ENCODE peak calls at places on chromosomes 2 and 18, in five cellular contexts. K is HCT116, G is stomach, Q is heart left ventricle, M is spleen. F is an unnamed sample.

GRCh38 chr2:47076586-47077441 is 78.3 kb downstream of the STPG4 start:
- DNase-seq in K (peak), G (no peak), Q (no peak), M (no peak), F (peak)

GRCh38 chr2:212237350-212238095 is 301.1 kb downstream of the ERBB4 start:
- DNase-seq in K (no peak), G (no peak), Q (peak), M (peak), F (no peak)

GRCh38 chr2:191656389-191656788 is 21.5 kb upstream of the NABP1 start:
- DNase-seq in K (no peak), G (no peak), Q (no peak), M (no peak), F (no peak)

GRCh38 chr18:65592419-65592818 is 158.4 kb upstream of the CDH7 start:
- DNase-seq in K (no peak), G (no peak), Q (no peak), M (no peak), F (no peak)

GRCh38 chr2:26767129-26767528 is 3.0 kb downstream of the SLC35F6 start:
- DNase-seq in K (no peak), G (no peak), Q (no peak), M (no peak), F (no peak)

GRCh38 chr18:25058520-25058919 is 293.4 kb downstream of the ZNF521 start:
- DNase-seq in K (no peak), G (no peak), Q (no peak), M (no peak), F (no peak)

GRCh38 chr2:219155054-219155644 is 5.5 kb downstream of the NHEJ1 start:
- DNase-seq in K (peak), G (peak), Q (no peak), M (no peak), F (peak)

GRCh38 chr2:202377308-202377736 is 1.2 kb downstream of the BMPR2 start:
- DNase-seq in K (no peak), G (peak), Q (peak), M (peak), F (peak)

GRCh38 chr2:172783091-172783898 is 47.6 kb downstream of the RAPGEF4 start:
- DNase-seq in K (peak), G (no peak), Q (no peak), M (no peak), F (no peak)

GRCh38 chr2:61762292-61762691 is 91.6 kb downstream of the FAM161A start:
- DNase-seq in K (no peak), G (no peak), Q (no peak), M (no peak), F (no peak)

GRCh38 chr18:48813833-48814489 is 136.8 kb downstream of the SMAD7 start:
- DNase-seq in K (no peak), G (peak), Q (no peak), M (peak), F (no peak)

GRCh38 chr2:70116936-70117554 is 29.8 kb downstream of the PCBP1 start:
- DNase-seq in K (no peak), G (no peak), Q (no peak), M (no peak), F (no peak)

GRCh38 chr2:142315353-142315752 is 184.5 kb upstream of the LRP1B start:
- DNase-seq in K (no peak), G (no peak), Q (no peak), M (no peak), F (no peak)

GRCh38 chr2:95330939-95331338 is 33.8 kb downstream of the KCNIP3 start:
- DNase-seq in K (no peak), G (no peak), Q (peak), M (peak), F (no peak)

GRCh38 chr18:21930177-21930576 is 189.6 kb downstream of the MIB1 start:
- DNase-seq in K (no peak), G (no peak), Q (no peak), M (no peak), F (no peak)

GRCh38 chr2:121650554-121650930 is 1.3 kb upstream of the CLASP1 start:
- DNase-seq in K (no peak), G (no peak), Q (no peak), M (no peak), F (peak)

GRCh38 chr2:9703085-9703641 is 72.4 kb upstream of the YWHAQ start:
- DNase-seq in K (peak), G (no peak), Q (peak), M (no peak), F (peak)

GRCh38 chr2:161238559-161239415 is 69.4 kb upstream of the PSMD14 start:
- DNase-seq in K (no peak), G (peak), Q (peak), M (peak), F (peak)

GRCh38 chr2:238267884-238268680 is 20.3 kb downstream of the PER2 start:
- DNase-seq in K (no peak), G (no peak), Q (peak), M (no peak), F (no peak)

GRCh38 chr2:181885096-181885495 is 6.4 kb upstream of the ITPRID2 start:
- DNase-seq in K (no peak), G (no peak), Q (no peak), M (no peak), F (no peak)

DNA sequence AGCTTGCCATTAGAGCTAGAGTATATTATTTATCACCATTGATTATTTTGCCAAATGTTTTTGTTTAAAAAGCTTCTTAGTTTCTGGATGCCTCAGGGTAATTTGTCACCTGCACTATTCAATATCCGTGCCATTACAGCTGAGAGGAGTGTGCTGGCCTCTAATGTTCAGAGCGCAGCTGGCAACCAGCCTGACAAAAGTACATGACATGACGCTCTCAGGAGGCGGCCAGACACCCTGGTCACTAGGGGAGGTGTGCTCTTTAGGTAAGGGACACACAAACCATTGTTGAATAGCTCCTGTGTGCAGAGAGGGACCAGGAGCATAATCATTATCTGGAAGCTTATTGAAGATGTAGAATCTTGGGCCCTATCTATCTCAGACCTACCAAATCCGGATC is 20.3 kb downstream of the LIMS1 start:
- DNase-seq in K (no peak), G (no peak), Q (peak), M (no peak), F (peak)
- TF ChIP-seq POLR2A in K (no peak), G (no peak), Q (no peak), M (no peak), F (no peak)

GRCh38 chr2:235191933-235192332 is 240.1 kb downstream of the SH3BP4 start:
- DNase-seq in K (no peak), G (no peak), Q (no peak), M (no peak), F (no peak)
- H3K4me3 ChIP-seq in K (no peak), G (no peak), Q (no peak), M (no peak), F (no peak)

DNA sequence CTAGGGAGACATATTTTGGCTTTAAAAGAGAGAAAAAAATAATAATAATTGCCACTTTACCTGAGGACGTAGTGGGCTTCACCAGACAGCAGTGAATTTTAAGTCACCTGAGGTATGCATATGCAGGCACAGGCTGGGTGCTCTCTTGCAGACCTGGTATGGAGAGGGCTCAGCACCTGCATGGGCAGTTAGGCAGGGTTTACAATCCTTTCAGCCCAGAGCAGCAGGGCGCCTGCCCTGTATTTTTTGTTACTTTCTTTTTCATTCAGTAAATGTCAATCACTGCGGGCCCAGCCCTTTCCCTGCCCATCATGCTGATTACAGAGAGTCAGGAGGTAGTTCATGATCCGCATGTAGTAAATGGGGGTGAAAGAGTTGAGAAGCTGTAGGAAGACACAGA is 147.0 kb upstream of the ALPP start:
- DNase-seq in K (no peak), G (no peak), Q (no peak), M (no peak), F (no peak)
- TF ChIP-seq POLR2A in K (no peak), G (no peak), Q (no peak), M (no peak), F (no peak)

GRCh38 chr18:70290482-70291294 is 1.8 kb downstream of the SOCS6 start:
- DNase-seq in K (no peak), G (no peak), Q (no peak), M (no peak), F (no peak)
- H3K4me3 ChIP-seq in K (peak), G (peak), Q (peak), M (no peak), F (no peak)

DNA sequence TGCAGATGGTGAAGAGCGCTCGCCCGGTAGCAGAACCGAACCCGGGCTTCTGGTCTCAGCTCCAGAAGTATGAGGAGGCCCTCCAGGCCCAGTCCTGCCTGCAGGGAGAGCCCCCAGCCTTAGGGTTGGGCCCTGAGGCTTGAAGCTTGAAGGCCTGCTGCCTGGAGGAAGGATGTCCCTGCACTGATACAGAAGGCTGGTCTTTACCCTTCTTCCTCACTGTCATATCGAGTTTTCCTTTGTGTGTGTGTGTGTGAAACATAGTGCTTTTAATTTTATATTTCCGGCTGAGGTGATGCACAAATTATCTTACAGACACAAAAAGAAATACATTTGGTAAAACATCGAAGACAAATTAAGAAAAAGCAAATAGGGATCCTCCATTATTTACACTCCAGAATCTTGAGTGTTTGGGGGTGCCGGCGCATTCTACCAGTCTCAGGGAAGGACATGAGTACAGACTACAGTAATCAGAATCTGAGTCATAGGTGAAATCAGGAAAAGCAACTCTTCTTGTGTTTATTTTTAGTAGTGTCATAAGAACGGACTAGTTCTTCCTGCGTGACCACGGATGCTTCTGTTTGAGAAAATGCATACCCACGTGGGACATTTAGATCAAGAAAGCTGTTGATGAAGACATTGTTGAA is 1.3 kb downstream of the DUSP28 start:
- DNase-seq in K (no peak), G (no peak), Q (no peak), M (no peak), F (no peak)
- TF ChIP-seq POLR2A in K (no peak), G (no peak), Q (peak), M (no peak), F (no peak)

GRCh38 chr2:235485362-235485761 is 8.5 kb upstream of the AGAP1 start:
- DNase-seq in K (no peak), G (no peak), Q (no peak), M (no peak), F (no peak)
- H3K4me3 ChIP-seq in K (no peak), G (no peak), Q (no peak), M (no peak), F (no peak)